ENCODE peak calls at places on chromosomes 16 and 17, in eight cellular contexts. I is PC-3; S is heart left ventricle; U is AML-193; O is transverse colon; H is gastrocnemius medialis; M is DMS153; K is stimulated activated CD4-positive, alpha-beta T cell treated with anti-CD3 and anti-CD28 coated beads, TNF-alpha, amount 100 ng/mL, for 48 hours. N is an unnamed sample.

GRCh38 chr16:17082126-17082882 is 388.5 kb downstream of the XYLT1 start:
- DNase-seq in M (no peak), S (no peak), U (no peak), O (no peak), I (no peak), K (no peak), H (no peak), N (no peak)

GRCh38 chr17:39632153-39632941 is 4.6 kb upstream of the STARD3 start:
- DNase-seq in I (peak), M (no peak), K (no peak), H (no peak), S (no peak), U (no peak), O (peak), N (no peak)

GRCh38 chr17:80259642-80260535 is 763 bp upstream of the RNF213 start:
- DNase-seq in H (peak), O (peak), K (no peak), M (no peak), S (peak), U (peak), I (peak), N (peak)

GRCh38 chr17:55448681-55449080 is 27.0 kb upstream of the MMD start:
- DNase-seq in K (no peak), I (peak), S (no peak), H (no peak), M (no peak), O (no peak), U (no peak), N (no peak)

GRCh38 chr17:32253117-32253611 is 12.5 kb upstream of the RHBDL3 start:
- DNase-seq in O (peak), M (peak), U (peak), I (peak), K (peak), S (peak), H (peak), N (no peak)

GRCh38 chr17:75232786-75233185 is 27.3 kb downstream of the NUP85 start:
- DNase-seq in M (no peak), O (no peak), H (no peak), I (no peak), S (no peak), K (no peak), U (no peak), N (no peak)

GRCh38 chr17:57810740-57811632 is 38.9 kb downstream of the MRPS23 start:
- DNase-seq in U (peak), O (peak), M (peak), I (no peak), K (no peak), H (no peak), S (peak), N (no peak)

GRCh38 chr16:87678618-87679017 is 76.3 kb downstream of the JPH3 start:
- DNase-seq in U (no peak), H (no peak), O (no peak), K (no peak), M (no peak), S (no peak), I (no peak), N (no peak)

GRCh38 chr17:71765437-71765836 is 355.4 kb upstream of the SOX9 start:
- DNase-seq in I (no peak), O (peak), K (no peak), U (no peak), M (no peak), H (no peak), S (no peak), N (no peak)

GRCh38 chr17:72336026-72336803 is 215.4 kb downstream of the SOX9 start:
- DNase-seq in S (no peak), I (no peak), H (no peak), O (no peak), U (no peak), M (peak), K (no peak), N (no peak)

GRCh38 chr16:14337303-14338191 is 266.4 kb downstream of the MRTFB start:
- DNase-seq in S (no peak), U (no peak), K (no peak), O (no peak), I (no peak), M (peak), H (no peak), N (no peak)

GRCh38 chr16:67632415-67633172 is 12.3 kb upstream of the CARMIL2 start:
- DNase-seq in O (no peak), K (no peak), I (no peak), H (no peak), S (peak), M (no peak), U (no peak), N (no peak)

N was measured in ascending aorta.